ENCODE peak calls at places on chromosomes 12 and 14, in ten cellular contexts. J, Q, G, H, A, O, S, Y, K and X are unnamed samples. For H3K36me3 and H3K4me1, the result is how much of the 10 kb centered on the place peaks cover.

GRCh38 chr12:25262696-25263095 is 12.0 kb upstream of the KRAS start:
- DNase-seq in K (no peak), O (no peak), G (no peak), Q (no peak), J (no peak), Y (no peak), S (no peak), H (no peak), A (no peak), X (no peak)

GRCh38 chr12:48977290-48978281 is 536 bp upstream of the WNT1 start:
- DNase-seq in Y (peak), K (no peak), S (peak), Q (no peak), O (peak), A (peak), H (no peak), G (peak), J (peak), X (peak)

GRCh38 chr14:58816416-58817115 is 178.8 kb downstream of the DACT1 start:
- DNase-seq in S (no peak), K (no peak), Q (no peak), G (no peak), O (no peak), H (no peak), J (no peak), Y (no peak), A (no peak), X (no peak)

GRCh38 chr14:44180975-44181374 is 326.1 kb downstream of the FSCB start:
- DNase-seq in H (no peak), A (no peak), O (no peak), Q (no peak), S (no peak), J (no peak), K (no peak), Y (no peak), G (no peak), X (no peak)

GRCh38 chr12:30582943-30583342 is 112.7 kb downstream of the IPO8 start:
- DNase-seq in A (no peak), G (peak), O (no peak), S (no peak), Q (no peak), J (no peak), Y (no peak), K (no peak), H (no peak), X (no peak)

GRCh38 chr14:52992236-52992635 is 41.4 kb upstream of the FERMT2 start:
- DNase-seq in J (no peak), A (no peak), G (no peak), K (no peak), Y (no peak), H (no peak), Q (no peak), S (no peak), O (no peak), X (no peak)

GRCh38 chr12:120110550-120111501 is 5.7 kb downstream of the RAB35 start:
- DNase-seq in K (peak), O (peak), S (peak), A (no peak), H (peak), Y (peak), G (no peak), J (peak), Q (peak), X (no peak)

GRCh38 chr14:52678591-52678990 is 16.8 kb downstream of the ERO1A start:
- DNase-seq in Y (no peak), Q (no peak), K (no peak), O (no peak), J (no peak), A (no peak), S (no peak), H (no peak), G (no peak), X (no peak)

GRCh38 chr12:64099430-64099829 is 122.7 kb downstream of the KICS2 start:
- DNase-seq in J (no peak), Q (peak), O (no peak), S (no peak), H (no peak), K (peak), G (peak), A (no peak), Y (no peak), X (no peak)

GRCh38 chr12:80714055-80714454 is 2.7 kb upstream of the MYF5 start:
- DNase-seq in G (peak), S (no peak), H (no peak), J (no peak), Y (no peak), Q (no peak), O (no peak), A (no peak), K (no peak), X (no peak)

GRCh38 chr12:71648537-71648936 is 15.1 kb downstream of the ZFC3H1 start:
- DNase-seq in Q (no peak), K (no peak), A (no peak), S (no peak), Y (no peak), O (no peak), G (no peak), J (no peak), H (no peak), X (no peak)

GRCh38 chr14:68476212-68476964 is 316.5 kb downstream of the ZFP36L1 start:
- DNase-seq in K (peak), G (peak), J (peak), H (peak), O (peak), Q (peak), S (peak), A (no peak), Y (peak), X (no peak)

GRCh38 chr12:51779876-51780275 is 68.6 kb downstream of the FIGNL2 start:
- DNase-seq in G (no peak), O (no peak), A (no peak), S (no peak), Y (no peak), J (no peak), H (no peak), Q (no peak), K (no peak), X (no peak)

GRCh38 chr12:31828057-31828456 is 99.2 kb upstream of the AMN1 start:
- DNase-seq in Q (no peak), S (no peak), G (no peak), H (no peak), O (no peak), K (no peak), A (no peak), Y (no peak), J (no peak), X (no peak)

GRCh38 chr12:50248406-50248805 is 34.9 kb downstream of the LIMA1 start:
- DNase-seq in A (no peak), S (no peak), G (no peak), K (no peak), Q (no peak), J (no peak), Y (no peak), O (no peak), H (no peak), X (no peak)

GRCh38 chr12:22286569-22286968 is 47.9 kb downstream of the ST8SIA1 start:
- DNase-seq in S (no peak), Y (no peak), H (no peak), G (peak), A (no peak), K (no peak), J (no peak), O (no peak), Q (no peak), X (no peak)

DNA sequence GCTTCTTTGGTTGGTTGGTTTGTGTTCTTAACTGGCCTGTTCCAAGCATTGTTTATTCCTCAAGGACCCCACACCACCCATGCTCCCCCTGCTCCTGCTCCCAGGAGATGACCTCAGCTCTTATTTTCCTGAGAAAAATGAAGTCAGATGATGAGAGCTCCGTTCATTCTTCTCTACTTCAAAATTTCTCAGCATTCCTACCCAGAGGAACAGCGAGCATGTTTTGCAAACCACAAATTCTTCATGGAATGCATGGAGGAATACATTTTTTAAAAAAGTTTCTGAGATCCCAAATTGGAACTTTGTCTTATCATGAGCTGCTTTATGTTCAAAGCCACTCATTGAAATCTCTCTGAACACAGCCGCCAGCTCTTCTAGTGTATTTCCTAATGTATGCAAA is 44.9 kb downstream of the SYNE2 start:
- DNase-seq in S (no peak), H (no peak), G (peak), O (no peak), Y (no peak), A (no peak), Q (no peak), K (no peak), J (no peak), X (no peak)
- TF ChIP-seq CTCF in S (no peak), H (no peak), G (no peak), O (no peak), Y (no peak), A (no peak), Q (no peak), K (no peak), J (no peak), X (no peak)

DNA sequence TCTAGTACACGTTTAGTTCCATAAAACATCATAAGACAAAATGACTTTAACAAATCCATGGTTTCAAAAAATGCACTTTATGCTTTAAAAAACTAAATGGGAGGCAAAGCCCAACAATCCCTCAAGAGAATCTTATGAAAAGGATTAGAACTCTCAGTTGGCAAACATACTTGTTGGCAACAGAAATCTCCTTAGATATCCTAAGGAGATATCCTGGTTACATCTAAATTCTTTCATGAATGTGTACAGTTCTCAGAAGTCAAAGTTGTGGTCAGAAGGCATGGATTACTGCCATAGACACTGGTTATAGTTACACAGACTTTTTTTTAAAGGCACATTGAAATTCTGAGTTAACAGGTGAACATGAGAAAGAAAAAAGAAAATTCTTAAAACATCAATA is 17.5 kb upstream of the ISM2 start:
- DNase-seq in H (no peak), Q (no peak), G (peak), O (no peak), A (no peak), S (no peak), Y (no peak), K (no peak), J (no peak), X (no peak)
- H3K36me3 ChIP-seq in H (under half), Q (half or more), G (under half), O (half or more), A (half or more), S (under half), Y (under half), K (half or more), J (under half), X (half or more)

GRCh38 chr12:116366456-116366776 is 88.9 kb upstream of the MED13L start:
- DNase-seq in J (no peak), Y (peak), H (no peak), Q (no peak), K (no peak), G (no peak), A (no peak), S (no peak), O (peak), X (no peak)

GRCh38 chr12:116365114-116365513 is 87.6 kb upstream of the MED13L start:
- DNase-seq in K (no peak), Y (no peak), O (no peak), H (no peak), Q (no peak), J (no peak), S (no peak), A (no peak), G (no peak), X (no peak)

GRCh38 chr12:116365606-116366455 is 88.3 kb upstream of the MED13L start:
- DNase-seq in J (no peak), S (no peak), G (no peak), K (no peak), Y (no peak), Q (no peak), O (no peak), H (no peak), A (no peak), X (no peak)

GRCh38 chr12:116368196-116369194 is 91.0 kb upstream of the MED13L start:
- DNase-seq in H (no peak), G (no peak), J (peak), A (no peak), O (peak), K (no peak), Q (no peak), S (peak), Y (peak), X (no peak)

GRCh38 chr12:116366824-116367223 is 89.3 kb upstream of the MED13L start:
- DNase-seq in H (no peak), G (no peak), S (no peak), J (no peak), Y (no peak), A (no peak), Q (no peak), K (no peak), O (no peak), X (no peak)
- H3K4me1 ChIP-seq in H (under half), G (under half), S (under half), J (under half), Y (under half), A (under half), Q (under half), K (under half), O (under half), X (under half)

DNA sequence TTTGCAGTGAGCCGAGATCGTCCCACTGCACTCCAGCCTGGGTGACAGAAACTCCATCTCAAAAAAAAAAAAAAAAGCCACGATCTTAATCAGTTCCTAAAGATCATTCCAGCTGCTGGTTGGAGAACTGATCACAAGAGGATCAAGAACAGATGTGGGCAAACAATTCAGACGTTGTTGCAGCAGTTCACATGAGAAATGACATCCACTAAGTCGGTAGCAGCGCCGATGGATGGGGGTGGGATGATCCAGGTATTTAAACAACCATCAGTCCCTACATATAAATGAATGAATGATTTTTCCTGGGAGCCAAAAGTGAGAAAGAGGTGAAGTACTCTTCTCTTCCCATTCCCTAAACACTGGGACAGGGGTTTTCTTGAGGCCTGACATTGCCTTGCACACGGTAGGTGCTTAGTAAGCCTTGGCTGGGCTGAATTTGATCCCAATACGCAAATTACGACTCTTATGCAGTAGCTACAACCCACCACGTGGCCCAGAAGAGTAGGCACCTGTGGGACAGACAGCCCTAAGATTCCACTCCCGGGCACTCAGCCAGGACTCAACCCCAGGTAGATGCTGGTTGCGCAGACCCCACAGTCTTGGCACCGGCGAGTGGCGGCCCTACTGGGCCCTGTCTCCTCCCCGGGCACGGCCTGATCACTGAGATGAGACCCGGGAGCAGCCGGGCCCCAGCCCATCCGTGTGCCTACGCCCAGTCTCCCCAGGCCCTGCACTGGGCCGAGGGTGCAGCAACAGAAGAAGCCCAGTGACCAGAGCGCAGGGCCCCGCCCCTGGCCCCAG is 565 bp downstream of the SPRYD3 start:
- DNase-seq in K (no peak), S (peak), A (no peak), H (no peak), G (peak), Q (no peak), Y (peak), O (no peak), J (peak), X (peak)
- TF ChIP-seq CTCF in K (no peak), S (peak), A (no peak), H (no peak), G (no peak), Q (no peak), Y (no peak), O (no peak), J (no peak), X (no peak)

GRCh38 chr12:95674631-95675030 is 115.9 kb downstream of the NTN4 start:
- DNase-seq in K (no peak), O (no peak), A (no peak), Q (peak), Y (peak), S (no peak), J (no peak), G (no peak), H (no peak), X (no peak)
- H3K36me3 ChIP-seq in K (under half), O (under half), A (under half), Q (under half), Y (under half), S (under half), J (under half), G (under half), H (under half), X (under half)

DNA sequence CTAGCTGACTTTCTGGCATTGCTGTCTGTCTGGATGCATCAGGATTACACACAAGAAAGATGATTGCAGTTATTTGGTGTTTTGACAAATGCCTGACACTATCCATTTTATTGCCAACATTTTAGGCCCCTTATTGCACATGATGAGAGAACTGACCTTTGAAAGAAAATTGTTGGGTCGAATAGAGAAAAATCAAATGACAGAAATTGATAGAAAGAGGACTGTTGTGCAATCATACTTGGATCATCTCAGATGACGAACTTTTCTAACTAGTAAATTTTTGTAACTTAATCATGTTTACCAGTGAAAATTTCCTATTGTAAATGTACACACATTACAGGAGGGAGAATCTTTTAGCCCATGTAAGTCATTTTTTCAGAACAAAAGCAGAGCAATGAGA is 251.5 kb upstream of the USP15 start:
- DNase-seq in O (no peak), Y (no peak), S (no peak), J (no peak), K (no peak), H (no peak), A (no peak), Q (no peak), G (no peak), X (no peak)
- H3K4me1 ChIP-seq in O (under half), Y (under half), S (under half), J (under half), K (under half), H (under half), A (under half), Q (under half), G (under half), X (under half)

GRCh38 chr12:77833329-77833728 is 2.6 kb downstream of the NAV3 start:
- DNase-seq in Y (no peak), J (no peak), A (no peak), H (no peak), Q (no peak), O (no peak), S (no peak), G (no peak), K (no peak), X (no peak)

GRCh38 chr12:77834618-77835017 is 3.9 kb downstream of the NAV3 start:
- DNase-seq in Q (no peak), J (no peak), K (no peak), O (no peak), G (no peak), Y (no peak), H (no peak), S (no peak), A (no peak), X (no peak)

GRCh38 chr12:77830502-77830901 is at the start of gene NAV3:
- DNase-seq in G (peak), S (no peak), A (no peak), J (no peak), H (no peak), Y (no peak), O (no peak), K (no peak), Q (peak), X (no peak)

GRCh38 chr12:77835982-77836381 is 5.3 kb downstream of the NAV3 start:
- DNase-seq in J (no peak), S (no peak), Y (no peak), O (no peak), K (no peak), H (no peak), G (no peak), Q (no peak), A (no peak), X (no peak)

DNA sequence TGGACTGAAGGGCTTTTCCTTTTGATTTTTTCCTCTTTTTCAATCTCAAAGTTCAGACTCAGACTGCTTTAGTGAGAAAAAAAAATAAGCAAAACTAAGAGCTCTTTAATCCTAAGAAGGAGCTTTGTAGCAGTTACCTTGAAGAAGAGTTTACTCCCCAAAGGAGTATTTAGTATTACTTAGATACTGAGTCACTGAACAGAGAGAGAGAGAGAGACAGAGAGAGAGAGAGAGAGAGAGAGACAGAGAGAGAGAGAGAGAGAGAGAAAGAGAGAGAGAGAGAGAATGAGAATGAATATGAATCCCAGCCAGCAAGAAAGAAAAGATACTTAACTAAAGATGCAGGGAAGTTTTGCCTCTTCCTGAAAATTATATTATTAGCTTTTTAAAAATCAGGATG is 258 bp downstream of the NAV3 start:
- DNase-seq in Y (no peak), S (no peak), Q (no peak), O (no peak), A (no peak), H (no peak), G (no peak), K (no peak), J (no peak), X (no peak)
- TF ChIP-seq CTCF in Y (no peak), S (no peak), Q (no peak), O (no peak), A (no peak), H (peak), G (no peak), K (no peak), J (no peak), X (no peak)

GRCh38 chr12:56411781-56412639 is 37.2 kb downstream of the TIMELESS start:
- DNase-seq in H (no peak), A (no peak), K (no peak), J (no peak), G (no peak), S (no peak), O (no peak), Q (no peak), Y (no peak), X (no peak)

GRCh38 chr12:56414401-56414800 is 34.8 kb downstream of the TIMELESS start:
- DNase-seq in A (no peak), O (no peak), H (no peak), K (no peak), Q (no peak), G (no peak), J (no peak), S (no peak), Y (no peak), X (no peak)

GRCh38 chr12:56413392-56413791 is 35.8 kb downstream of the TIMELESS start:
- DNase-seq in S (no peak), Y (no peak), K (no peak), Q (no peak), G (no peak), H (no peak), J (no peak), O (no peak), A (no peak), X (no peak)

GRCh38 chr12:56420411-56420810 is 28.8 kb downstream of the TIMELESS start:
- DNase-seq in S (no peak), H (no peak), O (no peak), Y (no peak), K (no peak), J (no peak), G (no peak), A (no peak), Q (no peak), X (no peak)

GRCh38 chr12:56417739-56418138 is 31.5 kb downstream of the TIMELESS start:
- DNase-seq in Y (no peak), A (no peak), O (no peak), J (no peak), Q (no peak), S (no peak), G (no peak), K (no peak), H (no peak), X (no peak)
- H3K36me3 ChIP-seq in Y (under half), A (half or more), O (under half), J (under half), Q (half or more), S (under half), G (under half), K (under half), H (under half), X (under half)